ENCODE peak calls at places on chromosomes 5 and 9, in five cellular contexts. C is iris pigment epithelial cell; D is activated CD4-positive, alpha-beta T cell treated with anti-CD3 and anti-CD28 coated beads for 48 hours; K is endothelial cell; Q is MV-4-11. U is an unnamed sample.

GRCh38 chr5:78627766-78628165 is 20.8 kb downstream of the LHFPL2 start:
- DNase-seq in C (peak), D (no peak), K (no peak), Q (no peak), U (no peak)

GRCh38 chr9:88578486-88579362 is 43.7 kb downstream of the NXNL2 start:
- DNase-seq in C (peak), D (peak), K (peak), Q (peak), U (peak)

GRCh38 chr5:14501353-14502162 is 80.0 kb upstream of the OTULINL start:
- DNase-seq in C (no peak), D (no peak), K (no peak), Q (no peak), U (no peak)

GRCh38 chr9:89601856-89602562 is 2.8 kb upstream of the GADD45G start:
- DNase-seq in C (no peak), D (no peak), K (no peak), Q (no peak), U (no peak)

GRCh38 chr9:401223-401622 is 186.6 kb downstream of the DOCK8 start:
- DNase-seq in C (no peak), D (no peak), K (no peak), Q (no peak), U (no peak)

GRCh38 chr5:73757421-73757820 is 131.4 kb downstream of the ARHGEF28 start:
- DNase-seq in C (no peak), D (no peak), K (no peak), Q (no peak), U (no peak)

GRCh38 chr9:113921366-113921765 is 45.3 kb downstream of the ZNF618 start:
- DNase-seq in C (peak), D (no peak), K (no peak), Q (no peak), U (no peak)

GRCh38 chr9:81824802-81825770 is 103.1 kb upstream of the SPATA31D4 start:
- DNase-seq in C (peak), D (no peak), K (no peak), Q (no peak), U (no peak)

GRCh38 chr5:36596247-36596646 is 10.2 kb upstream of the SLC1A3 start:
- DNase-seq in C (no peak), D (no peak), K (no peak), Q (no peak), U (no peak)